ENCODE peak calls at places on chromosomes 3 and 15, in five cellular contexts. H is A673; V is CD8-positive, alpha-beta memory T cell; T is aorta; S is uterus. E is an unnamed sample.

GRCh38 chr15:72774696-72775383 is 8.7 kb downstream of the ADPGK start:
- DNase-seq in T (no peak), V (no peak), H (no peak), S (no peak), E (no peak)

GRCh38 chr3:121649645-121650044 is 11.1 kb downstream of the HCLS1 start:
- DNase-seq in T (no peak), V (no peak), S (no peak), H (no peak), E (no peak)

GRCh38 chr3:169390310-169390731 is 273.2 kb downstream of the MECOM start:
- DNase-seq in S (no peak), V (no peak), H (peak; percentile 7), T (no peak), E (no peak)

GRCh38 chr15:76199106-76200082 is 111.9 kb downstream of the ETFA start:
- DNase-seq in S (peak; percentile 80), H (no peak), T (peak; percentile 90), V (no peak), E (no peak)

GRCh38 chr3:50983887-50984286 is 309.2 kb downstream of the DOCK3 start:
- DNase-seq in S (no peak), T (no peak), V (no peak), H (no peak), E (no peak)

GRCh38 chr3:141063831-141064230 is 12.7 kb downstream of the SPSB4 start:
- DNase-seq in S (no peak), T (no peak), H (no peak), V (no peak), E (no peak)

GRCh38 chr15:92033319-92033718 is 179.8 kb downstream of the SLCO3A1 start:
- DNase-seq in T (no peak), V (no peak), H (no peak), S (no peak), E (no peak)

GRCh38 chr3:120772081-120772480 is 29.5 kb downstream of the GTF2E1 start:
- DNase-seq in H (peak; percentile 27), S (no peak), T (no peak), V (no peak), E (no peak)

GRCh38 chr3:171954644-171955365 is 84.6 kb upstream of the FNDC3B start:
- DNase-seq in S (no peak), T (no peak), V (no peak), H (no peak), E (no peak)

GRCh38 chr3:116815831-116816588 is 106.4 kb downstream of the TUSC7 start:
- DNase-seq in H (no peak), T (no peak), V (no peak), S (peak; percentile 19), E (no peak)

GRCh38 chr15:35444557-35445204 is 101.3 kb downstream of the DPH6 start:
- DNase-seq in H (peak; percentile 62), T (no peak), S (no peak), V (no peak), E (peak; percentile 6)

GRCh38 chr3:142152349-142152748 is 3.0 kb upstream of the TFDP2 start:
- DNase-seq in H (no peak), S (no peak), V (no peak), T (no peak), E (no peak)

GRCh38 chr3:142288032-142288638 is 62.8 kb upstream of the GK5 start:
- DNase-seq in T (no peak), S (no peak), V (no peak), H (no peak), E (no peak)

GRCh38 chr3:35737934-35738706 is 98.8 kb downstream of the ARPP21 start:
- DNase-seq in S (no peak), H (no peak), T (no peak), V (no peak), E (no peak)

GRCh38 chr15:38547255-38547997 is 17.2 kb downstream of the RASGRP1 start:
- DNase-seq in T (no peak), S (no peak), H (peak; percentile 40), V (no peak), E (no peak)

GRCh38 chr15:69781411-69782125 is 316.1 kb downstream of the TLE3 start:
- DNase-seq in V (no peak), H (no peak), T (no peak), S (no peak), E (no peak)

GRCh38 chr3:197730200-197730599 is 6.5 kb downstream of the RUBCN start:
- DNase-seq in V (no peak), S (no peak), T (no peak), H (no peak), E (peak; percentile 52)

GRCh38 chr3:46435327-46435726 is 28.3 kb downstream of the CCRL2 start:
- DNase-seq in T (no peak), S (no peak), H (no peak), V (no peak), E (no peak)

GRCh38 chr15:48954538-48954937 is 9.2 kb downstream of the SHC4 start:
- DNase-seq in V (no peak), H (no peak), T (peak; percentile 62), S (no peak), E (no peak)

GRCh38 chr3:71585126-71585525 is 1.6 kb upstream of the FOXP1 start:
- DNase-seq in T (no peak), H (peak; percentile 18), V (no peak), S (no peak), E (no peak)

GRCh38 chr3:46557814-46558183 is 8.3 kb downstream of the LRRC2 start:
- DNase-seq in V (no peak), H (no peak), S (no peak), T (no peak), E (no peak)

GRCh38 chr3:187464682-187465081 is 96.5 kb downstream of the RTP4 start:
- DNase-seq in T (no peak), S (no peak), H (no peak), V (no peak), E (no peak)

GRCh38 chr3:127426444-127427168 is 138.8 kb upstream of the PRR20G start:
- DNase-seq in T (no peak), H (no peak), S (peak; percentile 2), V (no peak), E (no peak)

GRCh38 chr15:52233405-52233804 is 42.2 kb upstream of the GNB5 start:
- DNase-seq in V (no peak), H (no peak), S (no peak), T (no peak), E (peak; percentile 43)

GRCh38 chr3:122295286-122295685 is 29.8 kb upstream of the CSTA start:
- DNase-seq in H (no peak), V (no peak), S (no peak), T (no peak), E (no peak)

GRCh38 chr15:35078221-35078915 is 6.7 kb downstream of the NANOGP8 start:
- DNase-seq in S (peak; percentile 48), H (peak; percentile 69), T (no peak), V (peak; percentile 6), E (no peak)

GRCh38 chr15:93987068-93987467 is 244.3 kb upstream of the MCTP2 start:
- DNase-seq in T (no peak), S (no peak), H (no peak), V (peak; percentile 44), E (no peak)

GRCh38 chr3:157532529-157533297 is 29.5 kb upstream of the VEPH1 start:
- DNase-seq in H (peak; percentile 87), V (no peak), S (no peak), T (no peak), E (no peak)

GRCh38 chr3:34005886-34006285 is 207.5 kb downstream of the PDCD6IP start:
- DNase-seq in S (no peak), H (no peak), V (no peak), T (no peak), E (no peak)

GRCh38 chr15:90101130-90101968 is 919 bp downstream of the IDH2 start:
- DNase-seq in V (peak; percentile 29), H (peak; percentile 39), S (peak; percentile 44), T (peak; percentile 82), E (peak; percentile 56)

DNA sequence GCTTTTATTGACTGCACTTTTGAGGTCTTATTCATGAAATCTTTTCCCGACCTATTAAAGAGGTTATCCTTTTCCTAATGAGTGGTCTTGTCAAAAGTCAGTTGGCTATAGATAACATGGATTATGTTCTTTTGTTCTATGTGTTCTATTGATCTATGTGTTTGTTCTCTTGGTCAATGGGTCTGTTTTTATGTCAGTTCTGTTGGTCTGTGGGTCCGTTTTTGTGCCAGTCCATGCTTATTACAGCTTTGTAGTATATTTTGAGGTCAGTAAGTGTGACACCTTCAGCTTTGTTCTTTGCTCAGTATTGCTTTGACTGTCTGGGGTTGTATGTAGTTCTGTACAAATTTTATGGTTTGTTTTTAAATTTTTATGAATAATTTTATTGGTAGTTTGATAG is 7.8 kb downstream of the TFG start:
- DNase-seq in H (no peak), S (no peak), T (no peak), V (no peak), E (no peak)
- H3K36me3 ChIP-seq in H (peaks cover 65% of the 10 kb centered on the region), S (no peaks in the 10 kb centered on the region), T (no peaks in the 10 kb centered on the region), V (peaks cover 29% of the 10 kb centered on the region), E (peaks cover 12% of the 10 kb centered on the region)

GRCh38 chr15:67084561-67084960 is 19.2 kb downstream of the SMAD3 start:
- DNase-seq in V (no peak), S (no peak), T (no peak), H (no peak), E (no peak)

GRCh38 chr15:67085237-67085817 is 19.9 kb downstream of the SMAD3 start:
- DNase-seq in T (no peak), H (no peak), V (no peak), S (no peak), E (peak; percentile 79)

GRCh38 chr15:67085818-67086649 is 20.6 kb downstream of the SMAD3 start:
- DNase-seq in H (no peak), S (no peak), T (no peak), V (no peak), E (peak; percentile 81)

GRCh38 chr15:67087507-67088172 is 22.2 kb downstream of the SMAD3 start:
- DNase-seq in V (no peak), H (no peak), T (no peak), S (no peak), E (no peak)

DNA sequence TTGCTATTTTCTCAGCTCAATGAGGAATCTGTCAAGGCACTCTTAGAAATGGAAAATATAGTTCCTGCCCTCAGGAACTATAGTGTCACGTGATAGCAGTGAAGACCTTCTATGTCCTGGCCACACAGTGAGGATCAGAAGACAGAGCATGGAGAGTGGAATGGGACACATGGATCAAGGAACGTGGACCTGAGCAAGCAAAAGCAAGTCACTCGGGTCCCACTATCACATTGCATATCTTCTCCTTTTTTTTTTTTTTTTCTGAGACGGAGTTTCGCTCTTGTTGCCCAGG is 21.2 kb downstream of the SMAD3 start:
- DNase-seq in S (no peak), H (no peak), V (no peak), T (no peak), E (no peak)
- H3K36me3 ChIP-seq in S (no peaks in the 10 kb centered on the region), H (no peaks in the 10 kb centered on the region), V (no peaks in the 10 kb centered on the region), T (no peaks in the 10 kb centered on the region), E (no peaks in the 10 kb centered on the region)

GRCh38 chr3:58074126-58074715 is 66.0 kb downstream of the FLNB start:
- DNase-seq in T (no peak), V (no peak), S (no peak), H (no peak), E (peak; percentile 20)

GRCh38 chr3:58074997-58075396 is 66.8 kb downstream of the FLNB start:
- DNase-seq in V (no peak), S (no peak), T (no peak), H (no peak), E (no peak)

GRCh38 chr3:58079773-58080172 is 71.6 kb downstream of the FLNB start:
- DNase-seq in T (no peak), S (no peak), V (no peak), H (no peak), E (no peak)

GRCh38 chr3:58078610-58079009 is 70.4 kb downstream of the FLNB start:
- DNase-seq in S (no peak), T (no peak), V (no peak), H (no peak), E (no peak)

GRCh38 chr3:58077586-58078285 is 69.5 kb downstream of the FLNB start:
- DNase-seq in H (no peak), T (no peak), S (no peak), V (no peak), E (no peak)
- H3K36me3 ChIP-seq in H (no peaks in the 10 kb centered on the region), T (peaks cover 3% of the 10 kb centered on the region), S (no peaks in the 10 kb centered on the region), V (no peaks in the 10 kb centered on the region), E (peaks cover 2% of the 10 kb centered on the region)

GRCh38 chr3:132519914-132520313 is 77.2 kb upstream of the ACKR4 start:
- DNase-seq in H (no peak), T (no peak), V (no peak), S (no peak), E (no peak)
- H3K36me3 ChIP-seq in H (peaks cover 40% of the 10 kb centered on the region), T (peaks cover 9% of the 10 kb centered on the region), V (peaks cover 31% of the 10 kb centered on the region), S (no peaks in the 10 kb centered on the region), E (peaks cover 10% of the 10 kb centered on the region)

E was measured in GM06990.